ENCODE peak calls at places on chromosomes 12 and 14, in nine cellular contexts. One of them, this sample, is unnamed.

GRCh38 chr14:93959239-93960107 is 16.9 kb downstream of the ASB2 start:
- DNase-seq in GM13976: peak
- DNase-seq in psoas muscle: peak
- DNase-seq in fibroblast of lung: peak
- DNase-seq in stomach: peak
- DNase-seq in mucosa of descending colon: peak
- DNase-seq in AG09319: peak
- DNase-seq in mesothelial cell of epicardium: peak
- DNase-seq in WERI-Rb-1: no peak
- DNase-seq in this sample: no peak

GRCh38 chr14:39440975-39441374 is 8.7 kb upstream of the FBXO33 start:
- DNase-seq in GM13976: no peak
- DNase-seq in psoas muscle: no peak
- DNase-seq in fibroblast of lung: no peak
- DNase-seq in stomach: no peak
- DNase-seq in mucosa of descending colon: no peak
- DNase-seq in AG09319: no peak
- DNase-seq in mesothelial cell of epicardium: no peak
- DNase-seq in WERI-Rb-1: no peak
- DNase-seq in this sample: no peak

GRCh38 chr12:14664434-14665023 is 31.9 kb downstream of the GUCY2C start:
- DNase-seq in GM13976: peak
- DNase-seq in psoas muscle: no peak
- DNase-seq in fibroblast of lung: peak
- DNase-seq in stomach: peak
- DNase-seq in mucosa of descending colon: peak
- DNase-seq in AG09319: no peak
- DNase-seq in mesothelial cell of epicardium: no peak
- DNase-seq in WERI-Rb-1: peak
- DNase-seq in this sample: no peak

GRCh38 chr14:97185186-97185585 is 388.0 kb downstream of the VRK1 start:
- DNase-seq in GM13976: no peak
- DNase-seq in psoas muscle: no peak
- DNase-seq in fibroblast of lung: no peak
- DNase-seq in stomach: no peak
- DNase-seq in mucosa of descending colon: peak
- DNase-seq in AG09319: no peak
- DNase-seq in mesothelial cell of epicardium: no peak
- DNase-seq in WERI-Rb-1: no peak
- DNase-seq in this sample: no peak

GRCh38 chr14:105328678-105329390 is 14.3 kb downstream of the PACS2 start:
- DNase-seq in GM13976: no peak
- DNase-seq in psoas muscle: peak
- DNase-seq in fibroblast of lung: no peak
- DNase-seq in stomach: no peak
- DNase-seq in mucosa of descending colon: no peak
- DNase-seq in AG09319: no peak
- DNase-seq in mesothelial cell of epicardium: no peak
- DNase-seq in WERI-Rb-1: no peak
- DNase-seq in this sample: no peak

GRCh38 chr12:95978774-95979173 is 17.4 kb downstream of the HAL start:
- DNase-seq in GM13976: no peak
- DNase-seq in psoas muscle: no peak
- DNase-seq in fibroblast of lung: no peak
- DNase-seq in stomach: no peak
- DNase-seq in mucosa of descending colon: no peak
- DNase-seq in AG09319: no peak
- DNase-seq in mesothelial cell of epicardium: no peak
- DNase-seq in WERI-Rb-1: no peak
- DNase-seq in this sample: no peak

GRCh38 chr12:57894577-57895292 is 46.6 kb upstream of the ATP23 start:
- DNase-seq in GM13976: no peak
- DNase-seq in psoas muscle: no peak
- DNase-seq in fibroblast of lung: no peak
- DNase-seq in stomach: no peak
- DNase-seq in mucosa of descending colon: no peak
- DNase-seq in AG09319: no peak
- DNase-seq in mesothelial cell of epicardium: no peak
- DNase-seq in WERI-Rb-1: peak
- DNase-seq in this sample: no peak

GRCh38 chr12:113066806-113067400 is 10.4 kb downstream of the DTX1 start:
- DNase-seq in GM13976: no peak
- DNase-seq in psoas muscle: no peak
- DNase-seq in fibroblast of lung: no peak
- DNase-seq in stomach: no peak
- DNase-seq in mucosa of descending colon: no peak
- DNase-seq in AG09319: no peak
- DNase-seq in mesothelial cell of epicardium: no peak
- DNase-seq in WERI-Rb-1: no peak
- DNase-seq in this sample: no peak

GRCh38 chr14:86055512-86055911 is 525.6 kb downstream of the FLRT2 start:
- DNase-seq in GM13976: no peak
- DNase-seq in psoas muscle: no peak
- DNase-seq in fibroblast of lung: peak
- DNase-seq in stomach: no peak
- DNase-seq in mucosa of descending colon: no peak
- DNase-seq in AG09319: no peak
- DNase-seq in mesothelial cell of epicardium: no peak
- DNase-seq in WERI-Rb-1: peak
- DNase-seq in this sample: no peak

GRCh38 chr14:51552768-51553426 is 98.8 kb upstream of the FRMD6 start:
- DNase-seq in GM13976: no peak
- DNase-seq in psoas muscle: no peak
- DNase-seq in fibroblast of lung: no peak
- DNase-seq in stomach: no peak
- DNase-seq in mucosa of descending colon: peak
- DNase-seq in AG09319: no peak
- DNase-seq in mesothelial cell of epicardium: no peak
- DNase-seq in WERI-Rb-1: no peak
- DNase-seq in this sample: no peak

GRCh38 chr12:44616385-44616784 is 259.7 kb downstream of the NELL2 start:
- DNase-seq in GM13976: no peak
- DNase-seq in psoas muscle: no peak
- DNase-seq in fibroblast of lung: peak
- DNase-seq in stomach: no peak
- DNase-seq in mucosa of descending colon: no peak
- DNase-seq in AG09319: no peak
- DNase-seq in mesothelial cell of epicardium: no peak
- DNase-seq in WERI-Rb-1: no peak
- DNase-seq in this sample: no peak

GRCh38 chr12:93002278-93003054 is 73.4 kb upstream of the EEA1 start:
- DNase-seq in GM13976: no peak
- DNase-seq in psoas muscle: no peak
- DNase-seq in fibroblast of lung: peak
- DNase-seq in stomach: no peak
- DNase-seq in mucosa of descending colon: no peak
- DNase-seq in AG09319: peak
- DNase-seq in mesothelial cell of epicardium: no peak
- DNase-seq in WERI-Rb-1: no peak
- DNase-seq in this sample: no peak

GRCh38 chr12:93883436-93884154 is 206.4 kb downstream of the CRADD start:
- DNase-seq in GM13976: no peak
- DNase-seq in psoas muscle: no peak
- DNase-seq in fibroblast of lung: peak
- DNase-seq in stomach: no peak
- DNase-seq in mucosa of descending colon: no peak
- DNase-seq in AG09319: no peak
- DNase-seq in mesothelial cell of epicardium: no peak
- DNase-seq in WERI-Rb-1: no peak
- DNase-seq in this sample: no peak

GRCh38 chr12:4031703-4032291 is 158.6 kb upstream of the PARP11 start:
- DNase-seq in GM13976: no peak
- DNase-seq in psoas muscle: no peak
- DNase-seq in fibroblast of lung: no peak
- DNase-seq in stomach: no peak
- DNase-seq in mucosa of descending colon: peak
- DNase-seq in AG09319: no peak
- DNase-seq in mesothelial cell of epicardium: no peak
- DNase-seq in WERI-Rb-1: no peak
- DNase-seq in this sample: no peak

GRCh38 chr14:64806202-64806861 is 73.4 kb downstream of the SPTB start:
- DNase-seq in GM13976: no peak
- DNase-seq in psoas muscle: peak
- DNase-seq in fibroblast of lung: peak
- DNase-seq in stomach: peak
- DNase-seq in mucosa of descending colon: no peak
- DNase-seq in AG09319: no peak
- DNase-seq in mesothelial cell of epicardium: no peak
- DNase-seq in WERI-Rb-1: no peak
- DNase-seq in this sample: no peak

GRCh38 chr14:33568935-33569579 is 381.8 kb downstream of the EGLN3 start:
- DNase-seq in GM13976: no peak
- DNase-seq in psoas muscle: no peak
- DNase-seq in fibroblast of lung: peak
- DNase-seq in stomach: no peak
- DNase-seq in mucosa of descending colon: no peak
- DNase-seq in AG09319: no peak
- DNase-seq in mesothelial cell of epicardium: no peak
- DNase-seq in WERI-Rb-1: no peak
- DNase-seq in this sample: no peak
- TF ChIP-seq CTCF in GM13976: no peak
- TF ChIP-seq CTCF in psoas muscle: no peak
- TF ChIP-seq CTCF in fibroblast of lung: no peak
- TF ChIP-seq CTCF in stomach: no peak
- TF ChIP-seq CTCF in mucosa of descending colon: no peak
- TF ChIP-seq CTCF in AG09319: no peak
- TF ChIP-seq CTCF in mesothelial cell of epicardium: no peak
- TF ChIP-seq CTCF in WERI-Rb-1: no peak
- TF ChIP-seq CTCF in this sample: no peak

GRCh38 chr12:124805876-124806668 is 57.6 kb downstream of the SCARB1 start:
- DNase-seq in GM13976: no peak
- DNase-seq in psoas muscle: no peak
- DNase-seq in fibroblast of lung: no peak
- DNase-seq in stomach: no peak
- DNase-seq in mucosa of descending colon: no peak
- DNase-seq in AG09319: no peak
- DNase-seq in mesothelial cell of epicardium: no peak
- DNase-seq in WERI-Rb-1: no peak
- DNase-seq in this sample: no peak

GRCh38 chr12:124805050-124805449 is 58.6 kb downstream of the SCARB1 start:
- DNase-seq in GM13976: no peak
- DNase-seq in psoas muscle: no peak
- DNase-seq in fibroblast of lung: no peak
- DNase-seq in stomach: no peak
- DNase-seq in mucosa of descending colon: no peak
- DNase-seq in AG09319: no peak
- DNase-seq in mesothelial cell of epicardium: no peak
- DNase-seq in WERI-Rb-1: no peak
- DNase-seq in this sample: no peak

GRCh38 chr12:124809391-124809790 is 54.3 kb downstream of the SCARB1 start:
- DNase-seq in GM13976: no peak
- DNase-seq in psoas muscle: no peak
- DNase-seq in fibroblast of lung: no peak
- DNase-seq in stomach: no peak
- DNase-seq in mucosa of descending colon: no peak
- DNase-seq in AG09319: no peak
- DNase-seq in mesothelial cell of epicardium: no peak
- DNase-seq in WERI-Rb-1: no peak
- DNase-seq in this sample: no peak

GRCh38 chr12:124809878-124810277 is 53.8 kb downstream of the SCARB1 start:
- DNase-seq in GM13976: no peak
- DNase-seq in psoas muscle: no peak
- DNase-seq in fibroblast of lung: peak
- DNase-seq in stomach: no peak
- DNase-seq in mucosa of descending colon: no peak
- DNase-seq in AG09319: no peak
- DNase-seq in mesothelial cell of epicardium: no peak
- DNase-seq in WERI-Rb-1: no peak
- DNase-seq in this sample: no peak

DNA sequence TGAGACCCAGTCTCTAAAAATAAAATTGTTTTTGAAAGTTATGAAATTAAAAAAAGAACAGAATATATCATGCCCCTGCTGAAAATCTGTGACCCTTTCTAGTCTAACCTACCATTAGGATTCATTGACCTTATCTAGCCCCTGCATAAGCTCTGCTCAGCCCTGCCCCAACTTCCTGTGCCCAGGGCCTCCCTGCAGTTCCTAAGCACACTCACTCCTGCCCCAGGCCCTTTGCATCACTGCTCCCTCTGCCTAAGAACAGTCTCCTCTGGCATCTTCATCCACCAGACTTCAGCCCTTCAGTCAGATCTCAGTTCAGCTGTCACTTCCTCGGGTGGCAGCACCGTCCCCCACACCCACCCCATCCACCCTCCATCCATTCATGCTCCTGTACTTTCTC is 55.4 kb downstream of the SCARB1 start:
- DNase-seq in GM13976: no peak
- DNase-seq in psoas muscle: no peak
- DNase-seq in fibroblast of lung: no peak
- DNase-seq in stomach: no peak
- DNase-seq in mucosa of descending colon: no peak
- DNase-seq in AG09319: no peak
- DNase-seq in mesothelial cell of epicardium: no peak
- DNase-seq in WERI-Rb-1: no peak
- DNase-seq in this sample: no peak
- TF ChIP-seq CTCF in GM13976: no peak
- TF ChIP-seq CTCF in psoas muscle: no peak
- TF ChIP-seq CTCF in fibroblast of lung: no peak
- TF ChIP-seq CTCF in stomach: no peak
- TF ChIP-seq CTCF in mucosa of descending colon: no peak
- TF ChIP-seq CTCF in AG09319: no peak
- TF ChIP-seq CTCF in mesothelial cell of epicardium: no peak
- TF ChIP-seq CTCF in WERI-Rb-1: no peak
- TF ChIP-seq CTCF in this sample: no peak

DNA sequence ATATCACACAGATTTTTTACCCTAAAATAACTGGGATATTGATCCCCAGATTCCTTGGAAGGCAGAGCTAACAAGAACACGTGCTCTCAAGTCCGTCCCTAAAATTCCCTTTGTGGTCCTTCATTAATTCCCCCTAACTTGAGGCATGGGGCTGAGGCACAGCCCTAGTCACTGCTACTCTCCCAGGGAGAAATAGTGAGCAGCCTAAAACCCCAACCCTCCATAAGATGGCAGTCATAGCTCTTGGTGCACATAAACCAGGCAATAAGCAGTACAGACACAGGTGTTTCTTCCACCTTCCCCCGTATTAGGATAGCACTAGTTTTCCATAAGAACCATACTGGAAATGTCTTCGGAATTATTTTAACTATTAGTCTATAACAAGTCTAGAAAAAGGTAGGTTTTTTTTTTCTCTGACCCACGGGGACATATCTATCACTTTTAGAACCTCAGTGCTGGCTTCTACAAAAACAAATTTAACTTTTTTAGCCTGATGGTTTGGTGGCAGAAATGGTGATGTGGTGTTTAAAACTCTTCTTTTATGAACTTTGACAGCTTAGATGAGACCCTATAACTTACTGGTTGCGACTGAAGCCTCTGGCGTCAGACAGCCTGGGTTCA is 3.1 kb upstream of the ARHGEF40 start:
- DNase-seq in GM13976: peak
- DNase-seq in psoas muscle: no peak
- DNase-seq in fibroblast of lung: peak
- DNase-seq in stomach: no peak
- DNase-seq in mucosa of descending colon: peak
- DNase-seq in AG09319: no peak
- DNase-seq in mesothelial cell of epicardium: no peak
- DNase-seq in WERI-Rb-1: no peak
- DNase-seq in this sample: no peak
- TF ChIP-seq CTCF in GM13976: no peak
- TF ChIP-seq CTCF in psoas muscle: no peak
- TF ChIP-seq CTCF in fibroblast of lung: peak
- TF ChIP-seq CTCF in stomach: no peak
- TF ChIP-seq CTCF in mucosa of descending colon: no peak
- TF ChIP-seq CTCF in AG09319: peak
- TF ChIP-seq CTCF in mesothelial cell of epicardium: no peak
- TF ChIP-seq CTCF in WERI-Rb-1: peak
- TF ChIP-seq CTCF in this sample: peak

GRCh38 chr14:56708704-56709103 is 101.6 kb downstream of the OTX2 start:
- DNase-seq in GM13976: no peak
- DNase-seq in psoas muscle: no peak
- DNase-seq in fibroblast of lung: no peak
- DNase-seq in stomach: no peak
- DNase-seq in mucosa of descending colon: no peak
- DNase-seq in AG09319: no peak
- DNase-seq in mesothelial cell of epicardium: no peak
- DNase-seq in WERI-Rb-1: no peak
- DNase-seq in this sample: no peak
- TF ChIP-seq CTCF in GM13976: no peak
- TF ChIP-seq CTCF in psoas muscle: no peak
- TF ChIP-seq CTCF in fibroblast of lung: no peak
- TF ChIP-seq CTCF in stomach: no peak
- TF ChIP-seq CTCF in mucosa of descending colon: no peak
- TF ChIP-seq CTCF in AG09319: no peak
- TF ChIP-seq CTCF in mesothelial cell of epicardium: no peak
- TF ChIP-seq CTCF in WERI-Rb-1: no peak
- TF ChIP-seq CTCF in this sample: no peak

This sample was measured in neural crest cell.